ENCODE peak calls at places on chromosomes 3 and 15, in nine cellular contexts. R is aorta; P is transverse colon; T is H1; S is heart right ventricle; O is A549; N is CD8-positive, alpha-beta memory T cell; H is right atrium auricular region; X is esophagus muscularis mucosa. E is an unnamed sample. For H3K4me1, the result is how much of the 10 kb centered on the place peaks cover.

GRCh38 chr3:183285828-183286457 is 32.9 kb downstream of the B3GNT5 start:
- DNase-seq in O (peak), P (peak), X (peak), H (peak), R (peak), T (no peak), S (peak), N (peak), E (peak)

GRCh38 chr15:100633763-100634075 is 31.3 kb downstream of the ASB7 start:
- DNase-seq in X (no peak), N (no peak), R (no peak), O (no peak), T (no peak), P (no peak), S (no peak), H (no peak), E (no peak)

GRCh38 chr3:46778101-46778500 is 60.4 kb upstream of the PRSS50 start:
- DNase-seq in X (no peak), S (no peak), H (no peak), R (no peak), O (no peak), T (no peak), P (no peak), N (no peak), E (no peak)

GRCh38 chr15:68302729-68303128 is 25.2 kb downstream of the FEM1B start:
- DNase-seq in O (no peak), T (no peak), P (no peak), S (no peak), R (no peak), N (no peak), X (peak), H (peak), E (no peak)

GRCh38 chr3:37526511-37526910 is 335.2 kb upstream of the CTDSPL start:
- DNase-seq in N (no peak), X (no peak), T (no peak), P (peak), R (peak), O (no peak), H (peak), S (peak), E (no peak)

GRCh38 chr3:123749716-123750115 is 134.4 kb downstream of the MYLK start:
- DNase-seq in H (no peak), N (no peak), O (no peak), T (no peak), P (no peak), R (no peak), X (peak), S (no peak), E (no peak)

GRCh38 chr15:32878342-32878741 is 160.5 kb downstream of the GREM1 start:
- DNase-seq in P (no peak), H (no peak), X (no peak), T (no peak), O (no peak), R (no peak), S (no peak), N (no peak), E (no peak)

GRCh38 chr3:37456270-37456708 is 281.9 kb upstream of the LRRFIP2 start:
- DNase-seq in O (no peak), T (no peak), S (peak), N (no peak), R (peak), X (peak), P (peak), H (peak), E (no peak)

GRCh38 chr15:69297642-69298353 is 914 bp upstream of the PAQR5 start:
- DNase-seq in T (no peak), P (no peak), O (no peak), R (peak), H (no peak), X (no peak), N (no peak), S (no peak), E (no peak)

GRCh38 chr3:169998668-169999131 is 32.1 kb downstream of the SEC62 start:
- DNase-seq in H (no peak), S (no peak), T (no peak), N (no peak), R (no peak), P (no peak), X (no peak), O (no peak), E (no peak)

GRCh38 chr15:76823903-76824302 is 81.2 kb downstream of the SCAPER start:
- DNase-seq in P (no peak), X (no peak), N (no peak), O (no peak), T (no peak), H (no peak), R (no peak), S (no peak), E (no peak)

GRCh38 chr3:21398461-21398860 is 352.5 kb downstream of the ZNF385D start:
- DNase-seq in N (no peak), S (no peak), T (no peak), O (no peak), H (no peak), R (no peak), X (no peak), P (no peak), E (no peak)

GRCh38 chr3:18241837-18242236 is 183.3 kb downstream of the SATB1 start:
- DNase-seq in N (no peak), X (no peak), T (no peak), O (no peak), S (no peak), H (no peak), P (no peak), R (no peak), E (no peak)

GRCh38 chr3:11720220-11721113 is 76.8 kb upstream of the VGLL4 start:
- DNase-seq in X (no peak), R (peak), P (peak), O (peak), T (peak), S (peak), N (peak), H (peak), E (no peak)

GRCh38 chr3:123320224-123320623 is 118.5 kb downstream of the SEC22A start:
- DNase-seq in T (no peak), P (no peak), O (no peak), S (no peak), X (no peak), N (no peak), H (no peak), R (peak), E (no peak)

GRCh38 chr15:84749111-84749991 is 959 bp downstream of the ZNF592 start:
- DNase-seq in R (peak), T (no peak), H (no peak), P (peak), O (no peak), N (peak), S (peak), X (no peak), E (no peak)

GRCh38 chr3:192408007-192408655 is 319.2 kb downstream of the FGF12 start:
- DNase-seq in X (no peak), T (no peak), S (peak), R (peak), N (no peak), H (no peak), P (no peak), O (no peak), E (no peak)

DNA sequence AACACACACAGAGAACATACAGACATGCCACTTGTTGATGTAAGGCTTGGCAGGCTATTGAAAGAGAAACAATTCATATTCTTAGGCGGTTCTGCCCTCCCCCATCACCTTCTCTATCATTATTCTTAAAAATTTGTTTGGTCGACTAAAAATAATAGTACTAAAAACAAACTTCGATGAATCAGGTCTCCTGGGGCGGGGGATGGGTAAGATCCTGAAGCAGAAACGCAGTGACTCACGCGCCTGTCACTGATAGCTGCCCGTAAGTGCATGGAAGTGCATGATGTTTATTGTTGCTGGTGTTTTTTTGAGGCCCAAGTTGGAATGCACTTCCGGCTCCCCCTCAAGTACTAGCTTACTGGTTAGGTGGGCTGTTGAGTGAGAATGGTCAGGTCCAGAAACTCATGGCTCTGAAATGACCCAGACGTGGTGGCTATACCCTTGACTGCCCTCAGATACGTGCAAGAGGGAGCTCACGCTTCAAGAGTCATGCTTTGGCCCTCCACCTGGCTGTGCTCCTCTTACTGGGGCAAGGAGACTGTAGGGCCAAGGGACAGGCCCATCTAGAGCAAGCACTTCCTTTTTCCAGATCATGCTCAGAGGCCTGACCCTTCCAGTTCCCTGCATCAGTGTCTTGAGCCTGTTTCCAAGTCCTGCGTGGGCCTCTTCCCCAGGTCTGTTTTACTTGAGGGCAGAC is 10.9 kb downstream of the SMAD3 start:
- DNase-seq in T (no peak), N (no peak), X (no peak), S (no peak), P (no peak), O (peak), R (peak), H (no peak), E (no peak)
- H3K4me1 ChIP-seq in T (under half), N (half or more), X (half or more), S (half or more), P (half or more), O (half or more), R (under half), H (half or more), E (half or more)

GRCh38 chr3:50170689-50171088 is 15.6 kb downstream of the SEMA3F start:
- DNase-seq in S (peak), X (no peak), R (peak), O (no peak), H (peak), P (no peak), N (no peak), T (no peak), E (no peak)
- H3K4me1 ChIP-seq in S (half or more), X (half or more), R (under half), O (half or more), H (half or more), P (half or more), N (under half), T (under half), E (half or more)

GRCh38 chr3:197512691-197513571 is 42.8 kb downstream of the BDH1 start:
- DNase-seq in T (no peak), P (no peak), X (no peak), R (peak), S (no peak), H (no peak), O (no peak), N (no peak), E (no peak)

GRCh38 chr3:197513953-197514785 is 41.6 kb downstream of the BDH1 start:
- DNase-seq in T (no peak), R (peak), H (no peak), X (no peak), N (no peak), P (no peak), O (no peak), S (no peak), E (no peak)

GRCh38 chr3:197511853-197512635 is 43.7 kb downstream of the BDH1 start:
- DNase-seq in O (no peak), R (peak), N (no peak), T (no peak), S (no peak), X (no peak), P (no peak), H (no peak), E (no peak)

GRCh38 chr3:197516517-197516889 is 39.3 kb downstream of the BDH1 start:
- DNase-seq in P (no peak), T (no peak), S (no peak), N (no peak), X (no peak), O (peak), R (no peak), H (no peak), E (no peak)

GRCh38 chr3:197514786-197515090 is 41.0 kb downstream of the BDH1 start:
- DNase-seq in P (no peak), S (no peak), T (no peak), H (no peak), N (no peak), O (no peak), R (peak), X (no peak), E (no peak)
- H3K4me1 ChIP-seq in P (under half), S (under half), T (under half), H (under half), N (under half), O (under half), R (under half), X (under half), E (half or more)

GRCh38 chr3:50266808-50267207 is 2.1 kb upstream of the SEMA3B start:
- DNase-seq in X (no peak), T (no peak), H (no peak), R (no peak), O (no peak), N (no peak), S (no peak), P (no peak), E (no peak)

GRCh38 chr3:50265988-50266387 is 3.0 kb upstream of the SEMA3B start:
- DNase-seq in H (no peak), X (no peak), O (no peak), P (no peak), T (no peak), S (no peak), R (no peak), N (no peak), E (no peak)

GRCh38 chr3:50263443-50264388 is 5.2 kb upstream of the SEMA3B start:
- DNase-seq in X (no peak), R (no peak), O (no peak), S (no peak), P (no peak), H (no peak), T (no peak), N (no peak), E (no peak)

GRCh38 chr3:50264389-50264963 is 4.5 kb upstream of the SEMA3B start:
- DNase-seq in P (peak), S (peak), H (peak), O (peak), X (peak), T (peak), N (no peak), R (peak), E (no peak)

GRCh38 chr3:50264964-50265485 is 3.9 kb upstream of the SEMA3B start:
- DNase-seq in P (peak), O (no peak), X (no peak), S (peak), T (no peak), H (no peak), N (no peak), R (no peak), E (no peak)
- H3K4me1 ChIP-seq in P (half or more), O (half or more), X (half or more), S (half or more), T (half or more), H (half or more), N (under half), R (under half), E (half or more)

DNA sequence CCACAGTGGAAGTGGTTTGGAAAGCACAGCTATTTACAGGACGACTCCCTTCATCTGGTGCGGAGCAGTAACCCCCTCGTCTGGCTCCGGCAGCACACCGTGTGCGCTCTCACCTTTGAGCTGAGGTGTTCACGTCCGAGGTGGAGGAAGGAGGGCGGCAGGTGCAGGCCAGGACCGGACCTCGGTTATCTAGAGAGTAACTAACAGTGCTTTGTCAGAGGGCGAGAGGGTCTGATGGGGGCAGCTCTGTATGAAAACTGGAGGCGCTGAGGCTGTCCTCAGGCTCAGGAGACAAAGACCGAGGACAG is 155.4 kb downstream of the XXYLT1 start:
- DNase-seq in N (no peak), S (no peak), H (no peak), P (no peak), R (peak), T (no peak), O (no peak), X (no peak), E (no peak)
- H3K4me1 ChIP-seq in N (under half), S (under half), H (under half), P (under half), R (under half), T (under half), O (under half), X (under half), E (under half)

GRCh38 chr3:134317106-134317947 is 56.9 kb downstream of the AMOTL2 start:
- DNase-seq in H (peak), N (no peak), T (no peak), S (no peak), X (no peak), P (no peak), R (peak), O (no peak), E (no peak)
- H3K4me1 ChIP-seq in H (under half), N (under half), T (under half), S (under half), X (under half), P (under half), R (under half), O (half or more), E (under half)

GRCh38 chr3:141093397-141093796 is 42.2 kb downstream of the SPSB4 start:
- DNase-seq in T (no peak), R (peak), O (no peak), H (no peak), X (no peak), S (no peak), P (no peak), N (no peak), E (no peak)

GRCh38 chr3:141092663-141093062 is 41.5 kb downstream of the SPSB4 start:
- DNase-seq in T (no peak), P (no peak), S (no peak), R (peak), N (no peak), X (no peak), O (no peak), H (no peak), E (no peak)

GRCh38 chr3:141089339-141090152 is 38.4 kb downstream of the SPSB4 start:
- DNase-seq in N (no peak), H (no peak), R (peak), X (no peak), P (no peak), T (no peak), O (no peak), S (no peak), E (no peak)

GRCh38 chr3:141093971-141094401 is 42.8 kb downstream of the SPSB4 start:
- DNase-seq in N (no peak), H (no peak), S (peak), X (no peak), T (no peak), R (peak), O (no peak), P (no peak), E (no peak)

DNA sequence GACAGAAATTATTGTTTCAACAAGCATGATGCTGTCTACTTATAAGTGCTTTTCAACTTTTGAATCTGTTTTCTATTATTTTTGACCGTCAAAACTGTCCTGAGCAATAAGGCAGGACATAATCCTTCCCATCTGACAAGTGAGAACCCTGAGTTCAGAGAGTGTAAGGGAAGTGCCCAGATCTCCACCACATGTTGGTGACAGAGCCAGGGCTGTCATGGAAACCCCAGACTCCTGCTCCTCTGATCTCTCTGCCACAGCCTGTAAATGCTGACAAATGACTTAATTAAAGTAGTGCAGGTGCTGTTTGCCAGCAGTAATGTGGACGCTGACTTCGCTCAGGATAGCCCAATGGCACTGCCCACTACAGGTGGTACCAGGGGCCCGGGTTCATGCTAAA is 40.3 kb downstream of the SPSB4 start:
- DNase-seq in O (no peak), R (peak), X (no peak), N (no peak), H (no peak), P (no peak), T (no peak), S (no peak), E (no peak)
- H3K4me1 ChIP-seq in O (under half), R (under half), X (half or more), N (under half), H (half or more), P (under half), T (under half), S (half or more), E (under half)

GRCh38 chr15:38072007-38072506 is 137.6 kb downstream of the TMCO5A start:
- DNase-seq in R (peak), N (no peak), X (no peak), T (no peak), O (no peak), H (peak), P (no peak), S (no peak), E (no peak)
- H3K4me1 ChIP-seq in R (under half), N (under half), X (under half), T (under half), O (under half), H (under half), P (half or more), S (under half), E (under half)

E was measured in esophagus squamous epithelium.